ENCODE peak calls at places on chromosomes 6 and 20, in four cellular contexts. One of them, this sample, is unnamed.

GRCh38 chr6:31356946-31357466 is at the start of gene HLA-B:
- DNase-seq in heart left ventricle: peak
- DNase-seq in uterus: peak
- DNase-seq in Peyer's patch: peak
- DNase-seq in this sample: peak

GRCh38 chr20:31663524-31663837 is 25.8 kb downstream of the COX4I2 start:
- DNase-seq in uterus: no peak
- DNase-seq in Peyer's patch: no peak
- DNase-seq in heart left ventricle: no peak
- DNase-seq in this sample: no peak

GRCh38 chr6:85641916-85642773 is 541 bp downstream of the SYNCRIP start:
- DNase-seq in heart left ventricle: peak
- DNase-seq in uterus: peak
- DNase-seq in Peyer's patch: peak
- DNase-seq in this sample: peak

GRCh38 chr6:169251371-169251802 is 2.3 kb downstream of the THBS2 start:
- DNase-seq in heart left ventricle: no peak
- DNase-seq in uterus: no peak
- DNase-seq in Peyer's patch: no peak
- DNase-seq in this sample: no peak

GRCh38 chr6:144150673-144151009 is 324 bp downstream of the STX11 start:
- DNase-seq in heart left ventricle: no peak
- DNase-seq in uterus: no peak
- DNase-seq in Peyer's patch: peak
- DNase-seq in this sample: no peak

GRCh38 chr6:161882196-161882595 is 608.3 kb upstream of the AGPAT4 start:
- DNase-seq in uterus: no peak
- DNase-seq in Peyer's patch: no peak
- DNase-seq in heart left ventricle: no peak
- DNase-seq in this sample: no peak

GRCh38 chr20:4060054-4060795 is 44.9 kb upstream of the RNF24 start:
- DNase-seq in heart left ventricle: peak
- DNase-seq in Peyer's patch: no peak
- DNase-seq in uterus: no peak
- DNase-seq in this sample: peak

GRCh38 chr20:54565255-54565654 is 89.9 kb downstream of the DOK5 start:
- DNase-seq in Peyer's patch: no peak
- DNase-seq in uterus: no peak
- DNase-seq in heart left ventricle: no peak
- DNase-seq in this sample: no peak

GRCh38 chr6:128492386-128492785 is 28.0 kb downstream of the PTPRK start:
- DNase-seq in heart left ventricle: no peak
- DNase-seq in Peyer's patch: no peak
- DNase-seq in uterus: no peak
- DNase-seq in this sample: peak

GRCh38 chr6:90793771-90794170 is 206.9 kb upstream of the MAP3K7 start:
- DNase-seq in heart left ventricle: no peak
- DNase-seq in Peyer's patch: no peak
- DNase-seq in uterus: no peak
- DNase-seq in this sample: no peak

GRCh38 chr20:51536116-51537069 is 6.1 kb downstream of the NFATC2 start:
- DNase-seq in heart left ventricle: no peak
- DNase-seq in Peyer's patch: no peak
- DNase-seq in uterus: no peak
- DNase-seq in this sample: no peak

GRCh38 chr6:36857325-36857724 is 17.3 kb downstream of the PPIL1 start:
- DNase-seq in Peyer's patch: no peak
- DNase-seq in uterus: no peak
- DNase-seq in heart left ventricle: no peak
- DNase-seq in this sample: no peak

GRCh38 chr6:36858407-36858981 is 16.1 kb downstream of the PPIL1 start:
- DNase-seq in heart left ventricle: no peak
- DNase-seq in uterus: peak
- DNase-seq in Peyer's patch: no peak
- DNase-seq in this sample: no peak

GRCh38 chr6:36853325-36853724 is 14.1 kb upstream of the CPNE5 start:
- DNase-seq in Peyer's patch: no peak
- DNase-seq in uterus: peak
- DNase-seq in heart left ventricle: no peak
- DNase-seq in this sample: no peak

GRCh38 chr6:36856277-36856676 is 17.0 kb upstream of the CPNE5 start:
- DNase-seq in heart left ventricle: no peak
- DNase-seq in Peyer's patch: no peak
- DNase-seq in uterus: no peak
- DNase-seq in this sample: no peak

GRCh38 chr6:36855750-36856149 is 16.5 kb upstream of the CPNE5 start:
- DNase-seq in heart left ventricle: no peak
- DNase-seq in uterus: peak
- DNase-seq in Peyer's patch: no peak
- DNase-seq in this sample: no peak
- TF ChIP-seq POLR2A in heart left ventricle: no peak
- TF ChIP-seq POLR2A in uterus: no peak
- TF ChIP-seq POLR2A in Peyer's patch: no peak
- TF ChIP-seq POLR2A in this sample: no peak

DNA sequence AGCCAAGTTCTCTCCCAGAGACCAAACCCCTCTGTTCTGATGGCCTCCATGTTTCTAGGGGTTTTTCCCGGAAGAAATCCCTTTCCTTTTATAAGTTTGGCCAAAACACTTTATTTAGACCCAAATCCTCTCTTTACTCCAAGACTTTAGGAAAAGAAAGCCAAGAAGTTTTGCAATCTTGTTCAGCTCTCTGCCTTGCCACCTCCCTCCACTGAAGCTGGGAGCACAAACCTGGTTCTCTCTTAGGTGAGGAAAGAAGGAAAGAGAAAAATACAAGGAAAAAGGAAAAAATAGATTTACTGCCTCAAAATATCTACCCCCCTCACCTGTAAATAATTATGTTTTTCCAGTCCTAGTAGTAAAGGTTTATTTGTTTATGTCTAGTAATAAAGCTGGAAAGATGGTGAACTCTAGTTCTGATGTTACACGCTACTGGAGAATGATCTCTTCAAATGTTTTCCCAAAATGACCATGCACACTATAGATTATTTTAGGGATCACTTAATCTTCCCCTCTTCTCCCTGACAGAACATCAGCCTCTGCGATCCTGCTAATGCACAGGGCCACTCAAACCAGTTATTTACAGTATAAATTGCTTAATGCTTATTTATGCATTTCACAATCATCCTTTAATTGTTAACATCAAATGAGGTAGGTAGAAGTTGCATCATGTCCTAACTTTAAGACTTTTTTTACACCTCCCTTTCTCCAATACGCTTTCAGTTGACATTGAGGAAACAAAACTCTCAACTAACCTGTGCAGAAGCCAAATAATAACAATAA is 10.9 kb upstream of the ARG1 start:
- DNase-seq in uterus: no peak
- DNase-seq in heart left ventricle: no peak
- DNase-seq in Peyer's patch: no peak
- DNase-seq in this sample: no peak
- TF ChIP-seq POLR2A in uterus: no peak
- TF ChIP-seq POLR2A in heart left ventricle: no peak
- TF ChIP-seq POLR2A in Peyer's patch: no peak
- TF ChIP-seq POLR2A in this sample: no peak

GRCh38 chr6:125974214-125974866 is 12.0 kb upstream of the TRMT11 start:
- DNase-seq in uterus: no peak
- DNase-seq in Peyer's patch: no peak
- DNase-seq in heart left ventricle: no peak
- DNase-seq in this sample: no peak
- TF ChIP-seq POLR2A in uterus: no peak
- TF ChIP-seq POLR2A in Peyer's patch: no peak
- TF ChIP-seq POLR2A in heart left ventricle: no peak
- TF ChIP-seq POLR2A in this sample: no peak

GRCh38 chr6:2989332-2990178 is 10.1 kb upstream of the NQO2 start:
- DNase-seq in heart left ventricle: peak
- DNase-seq in Peyer's patch: peak
- DNase-seq in uterus: peak
- DNase-seq in this sample: no peak
- TF ChIP-seq POLR2A in heart left ventricle: peak
- TF ChIP-seq POLR2A in Peyer's patch: peak
- TF ChIP-seq POLR2A in uterus: peak
- TF ChIP-seq POLR2A in this sample: peak

DNA sequence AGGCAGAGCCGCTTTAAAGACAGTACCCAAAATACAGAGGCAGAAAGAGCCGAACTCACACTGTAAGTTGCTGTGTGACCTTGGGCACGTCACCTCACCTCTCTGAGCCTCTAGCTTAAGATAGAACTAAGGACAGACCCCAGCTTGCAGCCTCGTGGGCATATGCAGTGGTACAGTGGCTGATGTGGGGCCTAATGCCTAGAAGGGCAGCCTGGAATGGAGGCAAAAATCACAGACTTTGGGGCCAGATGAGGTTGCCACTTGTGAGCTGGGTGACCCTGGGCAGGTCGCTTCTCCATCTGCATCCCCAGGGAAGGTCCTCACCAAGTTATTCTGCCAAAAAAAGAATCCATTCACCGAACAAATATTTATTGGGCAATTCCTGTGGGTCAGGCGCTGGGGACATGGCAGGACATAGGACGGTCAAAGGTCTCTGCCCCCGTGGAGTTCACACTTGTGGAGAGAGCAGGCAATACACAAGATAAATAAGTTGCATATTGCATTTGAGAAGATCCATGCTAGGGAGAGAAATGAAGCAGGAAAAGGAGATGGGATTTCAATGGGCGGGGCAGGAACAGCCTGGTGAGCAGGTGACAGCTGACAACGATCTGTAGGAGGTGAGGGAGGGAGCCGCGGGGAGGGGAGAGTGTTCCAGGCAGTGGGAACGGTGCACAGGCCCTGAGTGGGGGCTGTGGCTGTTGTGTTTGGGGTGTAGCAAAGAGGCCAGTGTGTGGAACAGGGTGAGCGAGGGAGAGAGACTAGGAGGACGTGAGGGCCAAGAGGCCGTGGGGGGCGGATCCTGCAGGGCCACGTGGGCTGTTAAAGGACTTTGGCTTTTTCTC is 115.2 kb downstream of the CEBPB start:
- DNase-seq in uterus: peak
- DNase-seq in Peyer's patch: no peak
- DNase-seq in heart left ventricle: no peak
- DNase-seq in this sample: no peak
- TF ChIP-seq POLR2A in uterus: no peak
- TF ChIP-seq POLR2A in Peyer's patch: no peak
- TF ChIP-seq POLR2A in heart left ventricle: peak
- TF ChIP-seq POLR2A in this sample: no peak

GRCh38 chr6:165584541-165584940 is 78.5 kb downstream of the PDE10A start:
- DNase-seq in Peyer's patch: no peak
- DNase-seq in heart left ventricle: no peak
- DNase-seq in uterus: no peak
- DNase-seq in this sample: no peak

GRCh38 chr6:165579151-165579550 is 83.9 kb downstream of the PDE10A start:
- DNase-seq in heart left ventricle: no peak
- DNase-seq in Peyer's patch: no peak
- DNase-seq in uterus: no peak
- DNase-seq in this sample: no peak

GRCh38 chr6:165585060-165585459 is 78.0 kb downstream of the PDE10A start:
- DNase-seq in heart left ventricle: no peak
- DNase-seq in uterus: no peak
- DNase-seq in Peyer's patch: no peak
- DNase-seq in this sample: no peak

GRCh38 chr6:165580139-165580538 is 82.9 kb downstream of the PDE10A start:
- DNase-seq in Peyer's patch: no peak
- DNase-seq in uterus: no peak
- DNase-seq in heart left ventricle: no peak
- DNase-seq in this sample: no peak

GRCh38 chr6:165581678-165582077 is 81.4 kb downstream of the PDE10A start:
- DNase-seq in uterus: no peak
- DNase-seq in heart left ventricle: no peak
- DNase-seq in Peyer's patch: no peak
- DNase-seq in this sample: no peak
- TF ChIP-seq POLR2A in uterus: no peak
- TF ChIP-seq POLR2A in heart left ventricle: no peak
- TF ChIP-seq POLR2A in Peyer's patch: no peak
- TF ChIP-seq POLR2A in this sample: no peak

GRCh38 chr6:163815796-163816195 is 401.3 kb downstream of the QKI start:
- DNase-seq in uterus: no peak
- DNase-seq in heart left ventricle: no peak
- DNase-seq in Peyer's patch: no peak
- DNase-seq in this sample: no peak
- TF ChIP-seq POLR2A in uterus: no peak
- TF ChIP-seq POLR2A in heart left ventricle: no peak
- TF ChIP-seq POLR2A in Peyer's patch: no peak
- TF ChIP-seq POLR2A in this sample: no peak

DNA sequence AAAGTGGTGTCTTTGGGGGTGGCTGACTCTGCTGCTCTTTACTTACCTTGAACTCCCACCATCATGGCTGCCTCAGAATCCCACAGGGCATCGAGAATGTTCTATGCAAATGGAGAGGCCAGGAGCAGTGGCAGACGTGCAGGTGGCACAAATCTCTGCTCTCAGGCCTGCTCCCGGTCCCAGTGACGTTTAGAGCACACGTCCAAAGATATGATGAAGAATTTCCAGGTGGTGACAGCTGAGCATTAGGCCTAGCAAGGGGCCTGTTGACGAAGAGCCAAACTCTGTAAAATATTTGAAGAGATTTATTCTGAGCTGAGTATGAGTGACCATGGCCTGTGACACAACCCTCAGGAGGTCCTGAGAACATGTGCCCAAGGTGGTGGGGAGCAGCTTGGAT is 19.0 kb upstream of the UNC93A start:
- DNase-seq in uterus: no peak
- DNase-seq in Peyer's patch: no peak
- DNase-seq in heart left ventricle: no peak
- DNase-seq in this sample: no peak
- TF ChIP-seq POLR2A in uterus: no peak
- TF ChIP-seq POLR2A in Peyer's patch: no peak
- TF ChIP-seq POLR2A in heart left ventricle: no peak
- TF ChIP-seq POLR2A in this sample: no peak

This sample was measured in upper lobe of left lung.